ENCODE peak calls at places on chromosomes 2 and 18, in seven cellular contexts. H is WERI-Rb-1, S is endothelial cell of umbilical vein, Q is lower lobe of right lung, F is OCI-LY7, X is endodermal cell, D is omental fat pad. K is an unnamed sample.

GRCh38 chr2:11750917-11751316 is 4.5 kb downstream of the LPIN1 start:
- DNase-seq in F (peak), X (no peak), Q (no peak), D (no peak), H (no peak), S (no peak), K (no peak)

GRCh38 chr2:40087434-40087833 is 308.4 kb upstream of the THUMPD2 start:
- DNase-seq in D (no peak), S (no peak), Q (no peak), X (no peak), H (no peak), F (no peak), K (no peak)

GRCh38 chr18:73884868-73885267 is 262.8 kb downstream of the FBXO15 start:
- DNase-seq in F (no peak), Q (no peak), S (no peak), X (no peak), D (no peak), H (no peak), K (no peak)

GRCh38 chr2:98175811-98176210 is 88.8 kb downstream of the VWA3B start:
- DNase-seq in D (no peak), S (no peak), Q (no peak), X (peak), H (peak), F (peak), K (no peak)

GRCh38 chr2:170509460-170510193 is 205.5 kb upstream of the SP5 start:
- DNase-seq in S (no peak), F (no peak), X (no peak), Q (no peak), D (no peak), H (no peak), K (no peak)

GRCh38 chr2:181457741-181458425 is 697 bp downstream of the ITGA4 start:
- DNase-seq in D (no peak), S (peak), F (peak), Q (peak), H (peak), X (peak), K (peak)

GRCh38 chr18:78595924-78596573 is 383.6 kb upstream of the SALL3 start:
- DNase-seq in S (no peak), X (no peak), D (no peak), Q (no peak), F (no peak), H (no peak), K (no peak)

GRCh38 chr2:149205143-149205542 is 125.2 kb upstream of the LYPD6 start:
- DNase-seq in D (no peak), S (no peak), F (no peak), Q (no peak), X (no peak), H (no peak), K (no peak)

GRCh38 chr2:179106342-179107178 is 56.6 kb upstream of the CCDC141 start:
- DNase-seq in F (no peak), X (no peak), S (peak), H (no peak), D (no peak), Q (no peak), K (no peak)

GRCh38 chr18:2147866-2148265 is 423.4 kb downstream of the METTL4 start:
- DNase-seq in Q (no peak), S (no peak), F (no peak), D (no peak), X (no peak), H (no peak), K (no peak)

GRCh38 chr18:961644-962355 is 57.1 kb downstream of the ADCYAP1 start:
- DNase-seq in D (no peak), H (peak), S (peak), Q (no peak), X (peak), F (peak), K (peak)

GRCh38 chr2:230777681-230778080 is 65.0 kb downstream of the CAB39 start:
- DNase-seq in F (no peak), X (no peak), S (peak), Q (no peak), D (no peak), H (no peak), K (no peak)

GRCh38 chr2:45962522-45962921 is 311.0 kb downstream of the PRKCE start:
- DNase-seq in H (no peak), S (peak), Q (no peak), F (no peak), X (no peak), D (no peak), K (no peak)

GRCh38 chr2:25078171-25079049 is 36.5 kb downstream of the EFR3B start:
- DNase-seq in S (peak), D (no peak), H (no peak), X (peak), Q (no peak), F (no peak), K (no peak)

GRCh38 chr18:67717800-67718199 is 201.3 kb upstream of the DSEL start:
- DNase-seq in D (no peak), Q (peak), X (no peak), S (no peak), H (no peak), F (no peak), K (no peak)

GRCh38 chr2:108444941-108445840 is 3.8 kb upstream of the GCC2 start:
- DNase-seq in Q (no peak), X (peak), F (no peak), S (peak), H (peak), D (no peak), K (no peak)

GRCh38 chr2:49616800-49617199 is 462.5 kb upstream of the FSHR start:
- DNase-seq in D (no peak), H (peak), F (peak), Q (no peak), X (no peak), S (no peak), K (peak)

GRCh38 chr18:77208969-77209368 is 40.7 kb upstream of the GALR1 start:
- DNase-seq in F (peak), X (no peak), Q (no peak), H (no peak), D (no peak), S (peak), K (no peak)

DNA sequence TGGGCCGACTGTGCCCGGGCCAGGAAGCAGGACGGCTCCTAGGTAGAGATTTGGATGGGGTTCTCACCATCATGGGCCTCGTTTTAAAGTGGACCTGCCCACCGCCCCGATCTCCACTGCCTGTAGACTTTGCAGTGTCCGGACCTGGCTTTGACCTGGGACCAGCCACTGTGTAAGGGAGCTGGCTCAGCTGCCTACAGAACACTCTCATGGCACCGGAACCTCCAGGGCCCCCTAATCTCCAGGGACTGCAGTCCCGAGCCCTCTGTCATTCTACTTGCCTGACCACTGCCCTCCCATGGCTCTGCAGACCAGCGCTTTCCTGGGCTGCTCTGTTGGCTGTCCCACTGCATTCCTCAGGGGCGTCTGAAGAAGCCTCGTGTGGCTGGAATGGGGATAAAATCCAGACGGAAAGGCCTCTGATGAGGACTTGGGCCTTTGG is 120.8 kb downstream of the GLI2 start:
- DNase-seq in S (no peak), H (no peak), X (peak), Q (peak), D (no peak), F (no peak), K (no peak)
- TF ChIP-seq CTCF in S (no peak), H (no peak), X (peak), Q (no peak), D (no peak), F (no peak), K (no peak)

GRCh38 chr2:206260427-206261012 is 13.9 kb upstream of the ZDBF2 start:
- DNase-seq in H (no peak), X (no peak), Q (no peak), F (peak), S (no peak), D (no peak), K (no peak)
- TF ChIP-seq CTCF in H (peak), X (peak), Q (peak), F (peak), S (peak), D (no peak), K (peak)

DNA sequence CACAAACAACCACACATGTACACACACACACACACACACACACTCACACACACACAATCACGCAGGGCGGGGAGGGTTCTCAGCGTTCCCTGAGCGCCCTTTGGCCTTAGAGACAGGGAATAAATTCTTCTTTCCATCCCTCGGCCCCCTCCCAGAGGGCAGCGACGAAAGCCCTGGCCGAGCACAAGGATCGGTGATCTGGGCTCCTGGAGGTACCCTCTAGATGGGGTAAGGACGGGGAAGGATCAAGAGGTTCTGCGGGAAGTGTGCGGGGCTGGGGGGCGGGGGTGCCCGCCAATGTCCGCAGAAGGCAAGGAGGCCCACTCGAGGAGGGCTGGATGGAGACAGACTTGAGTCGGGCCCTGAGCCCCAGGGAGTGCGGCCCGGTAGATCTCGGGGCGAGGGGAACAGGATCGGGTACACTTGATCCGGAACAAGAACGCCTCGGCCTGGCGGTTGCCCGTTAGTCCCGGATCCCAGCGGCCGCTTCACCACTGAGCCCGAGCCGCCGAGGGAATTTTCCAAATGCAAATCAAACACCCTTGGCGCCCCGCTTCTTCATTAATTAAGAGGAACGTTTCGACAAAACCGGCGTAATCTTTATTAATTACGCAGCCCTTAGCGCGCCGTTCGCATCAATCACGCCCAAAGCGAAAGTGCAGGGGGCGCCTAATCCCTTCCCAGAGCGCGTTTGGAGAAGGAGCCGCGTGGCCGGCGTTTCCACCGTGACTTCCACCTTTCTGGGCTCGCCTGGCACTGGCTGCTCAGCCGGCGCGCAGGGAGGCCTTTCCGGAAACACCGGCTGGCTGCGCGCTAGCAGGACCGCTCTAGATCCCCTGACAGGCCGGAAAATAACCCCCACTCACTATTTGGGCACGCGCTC is 7.0 kb upstream of the PAX3 start:
- DNase-seq in S (no peak), X (peak), F (no peak), H (peak), D (no peak), Q (no peak), K (peak)
- TF ChIP-seq CTCF in S (no peak), X (no peak), F (no peak), H (no peak), D (no peak), Q (no peak), K (no peak)

DNA sequence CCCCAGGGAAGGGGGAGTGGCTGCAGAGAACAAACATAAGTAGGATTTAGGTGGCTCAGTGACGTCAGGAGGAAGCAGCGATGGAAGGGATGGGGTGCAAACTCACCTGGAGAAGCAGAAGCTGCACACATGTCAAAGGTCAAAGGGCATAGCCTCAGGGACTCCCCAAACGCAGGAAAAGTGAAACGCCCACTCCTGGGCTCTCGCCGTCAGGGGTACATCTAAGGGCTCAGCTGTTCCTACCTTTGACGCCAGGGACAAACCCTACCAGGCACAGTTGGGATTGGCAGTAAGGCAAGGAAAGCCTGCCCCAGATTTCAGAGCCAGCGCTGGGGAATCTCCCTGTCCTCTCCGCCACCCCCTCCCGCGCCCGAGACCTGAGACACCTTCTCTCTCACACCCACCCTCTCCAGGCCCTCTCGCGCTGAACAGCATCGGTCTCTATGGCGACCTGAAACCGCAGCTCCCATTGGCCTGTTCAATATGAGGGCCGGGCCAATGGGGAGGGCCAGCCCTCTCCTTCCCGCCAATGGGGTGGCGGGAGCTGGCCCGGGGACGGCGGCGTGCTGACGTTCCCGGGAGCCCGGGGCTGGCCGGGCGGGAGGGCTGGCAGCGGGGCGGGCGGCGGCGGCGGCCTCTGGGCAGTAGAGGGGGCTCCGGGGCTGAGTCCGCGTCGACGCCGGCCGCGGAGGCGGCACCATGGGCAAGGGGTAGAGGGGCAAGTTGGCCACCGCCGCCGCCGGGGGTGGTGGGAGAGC is at the start of the genes CCDC148 and PKP4:
- DNase-seq in H (peak), F (peak), Q (peak), S (peak), D (peak), X (peak), K (peak)
- TF ChIP-seq CTCF in H (peak), F (no peak), Q (peak), S (no peak), D (no peak), X (peak), K (no peak)

GRCh38 chr2:106296182-106296815 is 102.2 kb upstream of the UXS1 start:
- DNase-seq in H (no peak), Q (no peak), S (no peak), D (no peak), F (no peak), X (no peak), K (no peak)

GRCh38 chr2:106294182-106294581 is 100.1 kb upstream of the UXS1 start:
- DNase-seq in X (no peak), D (no peak), S (no peak), Q (no peak), H (no peak), F (no peak), K (no peak)

GRCh38 chr2:106304612-106305184 is 110.6 kb upstream of the UXS1 start:
- DNase-seq in X (no peak), F (no peak), H (no peak), S (no peak), Q (no peak), D (no peak), K (no peak)

GRCh38 chr2:106299696-106300095 is 105.6 kb upstream of the UXS1 start:
- DNase-seq in Q (no peak), S (no peak), X (no peak), H (no peak), F (no peak), D (no peak), K (no peak)
- TF ChIP-seq CTCF in Q (no peak), S (no peak), X (no peak), H (no peak), F (no peak), D (no peak), K (no peak)

DNA sequence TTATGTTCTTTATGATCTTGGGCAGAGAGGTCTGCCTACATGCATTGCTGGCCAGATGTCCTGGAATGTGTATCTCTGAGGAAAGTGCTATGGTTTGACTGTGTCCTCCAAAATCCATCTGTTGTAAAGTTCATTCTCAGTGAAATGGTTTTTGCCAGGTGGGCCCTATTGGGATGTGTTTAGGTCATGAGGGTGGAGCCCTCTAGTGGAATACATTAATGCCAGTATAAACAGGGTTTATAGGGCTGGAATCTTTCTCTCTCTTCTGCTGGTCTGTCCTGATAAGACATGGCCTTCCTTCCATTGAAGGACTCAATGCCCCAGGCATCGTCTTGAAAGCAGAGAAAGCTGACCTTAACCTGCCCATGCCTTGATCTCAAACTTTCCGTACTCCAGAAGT is 258.5 kb downstream of the RPIA start:
- DNase-seq in S (peak), F (no peak), X (no peak), Q (no peak), D (no peak), H (no peak), K (no peak)
- TF ChIP-seq CTCF in S (peak), F (no peak), X (peak), Q (peak), D (no peak), H (peak), K (no peak)

GRCh38 chr2:79275197-79275596 is 115.6 kb upstream of the REG3A start:
- DNase-seq in S (no peak), X (no peak), F (no peak), Q (no peak), H (no peak), D (no peak), K (no peak)
- TF ChIP-seq CTCF in S (no peak), X (peak), F (peak), Q (no peak), H (peak), D (no peak), K (no peak)

DNA sequence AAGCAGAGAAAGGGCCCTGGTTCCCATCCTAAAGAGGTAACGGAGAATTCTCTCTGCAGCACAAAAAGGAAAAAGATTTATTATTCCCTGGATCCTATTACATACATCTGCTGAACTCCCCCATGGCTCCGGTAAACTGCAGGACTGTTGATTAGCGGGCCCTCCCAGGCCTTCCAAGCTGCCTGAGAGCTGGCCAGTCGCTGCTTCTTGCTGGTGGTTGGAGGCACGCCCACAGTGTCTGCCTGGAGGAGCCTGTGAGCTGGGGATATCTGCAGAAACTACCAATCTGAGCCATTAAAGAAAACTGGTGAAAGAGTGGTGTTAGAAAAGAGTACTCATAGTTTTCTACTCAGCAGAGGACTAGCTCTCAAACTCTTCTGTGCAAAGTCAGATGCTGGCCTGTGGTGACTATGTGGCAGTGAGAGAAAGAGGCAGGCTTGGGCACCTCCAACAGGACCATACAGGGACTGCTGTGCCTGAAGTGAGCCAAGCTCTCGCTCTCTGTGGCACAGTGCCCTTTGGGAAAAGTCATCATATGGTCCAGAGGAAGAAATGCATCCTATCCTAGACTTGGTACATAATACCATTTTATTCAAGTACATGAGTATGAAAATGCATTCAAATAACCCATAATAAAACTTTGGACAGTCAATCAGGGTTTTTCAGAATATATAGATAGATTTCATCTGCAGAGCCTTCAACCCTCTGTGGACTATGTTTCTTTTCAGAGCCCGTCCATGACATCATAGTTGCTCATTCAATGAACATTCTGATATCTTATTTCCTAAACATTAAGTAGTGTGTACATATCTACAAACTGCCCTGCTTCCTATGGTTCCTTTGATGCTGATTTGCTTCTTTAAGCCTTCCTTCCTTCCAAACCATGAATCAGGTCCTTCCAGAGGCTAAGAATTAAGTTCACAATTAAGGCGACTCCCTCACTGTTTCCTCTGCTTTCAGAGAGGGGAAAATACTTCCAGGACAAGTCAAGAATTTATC is 242.0 kb upstream of the LYPD1 start:
- DNase-seq in F (no peak), Q (no peak), H (no peak), D (no peak), X (peak), S (no peak), K (peak)
- TF ChIP-seq CTCF in F (no peak), Q (no peak), H (peak), D (no peak), X (peak), S (no peak), K (no peak)

DNA sequence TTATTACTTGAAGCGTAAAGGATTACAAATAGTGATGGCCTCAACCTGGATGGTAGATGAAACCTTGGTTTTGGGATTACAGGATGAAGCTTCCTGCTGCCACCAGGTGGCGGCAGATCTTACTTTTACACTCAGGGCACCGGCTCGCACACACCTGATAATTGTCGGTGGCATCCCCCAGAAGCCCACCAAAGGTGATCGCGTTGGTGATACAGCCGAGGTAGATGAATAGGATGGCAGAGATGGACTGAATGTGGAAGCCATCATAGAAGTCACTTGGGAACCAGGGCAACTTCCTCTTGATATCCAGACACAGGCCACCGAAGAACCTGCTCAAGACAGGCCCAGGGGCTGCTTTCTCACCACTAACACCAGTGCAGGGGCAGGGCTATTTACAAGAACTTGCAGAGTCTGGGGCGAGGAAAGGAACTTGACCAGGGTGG is 51.8 kb downstream of the MTHFD2 start:
- DNase-seq in D (no peak), S (peak), Q (peak), F (peak), X (peak), H (peak), K (peak)
- TF ChIP-seq CTCF in D (no peak), S (peak), Q (peak), F (peak), X (peak), H (peak), K (peak)

K was measured in nephron progenitor cell.